ENCODE peak calls at places on chromosomes 7 and 10, in nine cellular contexts. H is HCT116, F is ovary, O is fibroblast of lung, I is SK-N-SH, A is GM12865, W is DND-41, C is left lung, U is coronary artery. P is an unnamed sample.

GRCh38 chr7:40604601-40605438 is 470.0 kb downstream of the SUGCT start:
- DNase-seq in H (peak; percentile 10), F (peak; percentile 25), O (peak; percentile 64), I (peak; percentile 61), A (peak; percentile 62), W (peak; percentile 50), C (peak; percentile 89), U (no peak), P (no peak)

GRCh38 chr7:39709768-39710291 is 86.5 kb downstream of the RALA start:
- DNase-seq in H (no peak), F (peak; percentile 31), O (peak; percentile 98), I (no peak), A (peak; percentile 59), W (no peak), C (no peak), U (no peak), P (no peak)

GRCh38 chr7:136009488-136010079 is 32.4 kb upstream of the MTPN start:
- DNase-seq in H (peak; percentile 22), F (no peak), O (peak; percentile 68), I (peak; percentile 55), A (peak; percentile 46), W (no peak), C (no peak), U (no peak), P (no peak)

GRCh38 chr7:98867271-98867701 is 2.5 kb downstream of the TMEM130 start:
- DNase-seq in H (no peak), F (no peak), O (peak; percentile 43), I (peak; percentile 98), A (no peak), W (no peak), C (no peak), U (no peak), P (no peak)

GRCh38 chr10:133378251-133379096 is 588 bp upstream of the PAOX start:
- DNase-seq in H (no peak), F (peak; percentile 80), O (peak; percentile 31), I (peak; percentile 82), A (peak; percentile 60), W (peak; percentile 64), C (peak; percentile 94), U (peak; percentile 85), P (peak; percentile 75)

GRCh38 chr7:43785425-43785824 is 26.9 kb downstream of the BLVRA start:
- DNase-seq in H (no peak), F (peak; percentile 52), O (peak; percentile 90), I (no peak), A (no peak), W (no peak), C (no peak), U (no peak), P (no peak)

GRCh38 chr10:73857446-73857845 is 16.9 kb downstream of the CAMK2G start:
- DNase-seq in H (no peak), F (no peak), O (no peak), I (no peak), A (no peak), W (no peak), C (no peak), U (no peak), P (no peak)

GRCh38 chr10:31321396-31321941 is 2.5 kb downstream of the ZEB1 start:
- DNase-seq in H (no peak), F (no peak), O (peak; percentile 35), I (peak; percentile 5), A (peak; percentile 56), W (peak; percentile 22), C (no peak), U (no peak), P (peak; percentile 57)

GRCh38 chr10:615583-616152 is 73.8 kb downstream of the DIP2C start:
- DNase-seq in H (no peak), F (no peak), O (peak; percentile 92), I (no peak), A (no peak), W (no peak), C (no peak), U (no peak), P (no peak)

GRCh38 chr7:129067943-129068548 is 13.1 kb upstream of the TNPO3 start:
- DNase-seq in H (no peak), F (no peak), O (no peak), I (no peak), A (no peak), W (no peak), C (no peak), U (no peak), P (no peak)

GRCh38 chr10:69412232-69412631 is 4.5 kb downstream of the TACR2 start:
- DNase-seq in H (no peak), F (no peak), O (no peak), I (no peak), A (no peak), W (no peak), C (no peak), U (no peak), P (no peak)

GRCh38 chr10:69413221-69413865 is 3.4 kb downstream of the TACR2 start:
- DNase-seq in H (peak; percentile 34), F (peak; percentile 79), O (peak; percentile 79), I (peak; percentile 84), A (peak; percentile 47), W (peak; percentile 35), C (no peak), U (no peak), P (no peak)

GRCh38 chr10:69415049-69415448 is 1.7 kb downstream of the TACR2 start:
- DNase-seq in H (no peak), F (no peak), O (no peak), I (peak; percentile 52), A (no peak), W (no peak), C (no peak), U (no peak), P (no peak)

GRCh38 chr10:69415951-69416350 is 767 bp downstream of the TACR2 start:
- DNase-seq in H (no peak), F (no peak), O (no peak), I (no peak), A (no peak), W (no peak), C (no peak), U (no peak), P (no peak)

DNA sequence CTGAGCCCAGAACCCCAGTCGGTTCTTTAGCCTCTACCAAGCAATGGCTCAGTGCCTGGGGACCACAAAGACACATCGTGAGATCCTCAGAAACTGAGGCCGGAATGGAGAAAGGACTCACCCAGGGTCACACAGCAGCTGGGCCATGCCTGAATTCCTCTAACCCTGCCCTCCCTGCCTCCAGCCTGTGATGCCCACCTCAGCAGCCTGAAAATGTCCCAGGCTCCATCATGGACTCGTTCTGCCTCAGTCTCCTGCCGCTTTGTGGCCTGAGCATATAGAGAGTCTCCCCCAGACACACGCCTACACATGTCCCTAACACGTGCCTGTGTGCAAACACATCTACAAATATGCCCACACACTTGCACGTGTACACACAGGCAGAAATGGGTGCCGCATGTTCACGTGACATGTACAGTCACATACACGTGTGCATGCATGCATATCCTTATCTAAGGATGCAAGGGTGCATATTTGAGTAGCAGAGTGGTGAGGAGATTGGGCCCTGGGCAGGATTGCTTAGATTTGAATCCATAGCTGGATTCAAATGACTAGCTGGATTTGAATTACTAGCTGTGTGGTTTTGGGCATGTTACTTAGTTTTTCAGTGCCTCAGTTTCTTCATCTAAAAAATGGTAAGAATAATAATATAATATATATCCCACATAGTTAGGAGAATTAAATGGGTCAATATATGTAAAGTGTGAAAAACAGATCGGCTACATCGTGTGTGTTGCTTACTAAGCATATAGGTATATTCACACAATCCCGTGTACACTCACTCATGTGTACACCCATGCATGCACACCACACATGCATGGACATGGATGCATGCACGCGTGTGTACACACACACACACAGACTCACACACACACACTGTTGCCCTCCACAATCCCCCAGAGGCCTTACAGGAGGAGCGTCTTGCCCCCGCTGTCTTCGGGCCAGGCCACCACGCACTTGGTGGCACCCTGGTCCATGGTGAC is 2.4 kb downstream of the TACR2 start:
- DNase-seq in H (no peak), F (no peak), O (no peak), I (no peak), A (no peak), W (no peak), C (no peak), U (no peak), P (no peak)
- H3K4me3 ChIP-seq in H (no peak overlapping the region), F (no peak overlapping the region), O (no peak overlapping the region), I (no peak overlapping the region), A (no peak overlapping the region), W (no peak overlapping the region), C (no peak overlapping the region), U (no peak overlapping the region), P (no peak overlapping the region)

DNA sequence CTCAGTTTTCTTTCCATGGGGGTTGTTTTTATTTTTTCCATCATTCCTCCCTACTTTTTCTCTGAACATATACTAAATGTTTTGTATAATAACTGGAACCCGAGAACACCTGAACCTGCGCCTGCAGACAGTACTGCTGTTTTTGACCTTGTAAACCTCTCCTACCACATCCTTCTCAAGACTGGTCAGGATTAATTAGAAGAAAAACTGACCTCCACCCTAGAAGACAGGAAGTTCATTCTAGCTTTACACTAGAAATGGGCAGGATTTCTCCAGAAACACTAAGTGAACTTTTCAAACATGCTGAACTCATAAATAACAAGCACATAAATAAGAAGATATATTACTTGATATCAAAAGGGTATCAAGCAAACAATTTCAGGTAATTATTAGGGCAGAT is 751 bp upstream of the HYCC1 start:
- DNase-seq in H (no peak), F (no peak), O (no peak), I (no peak), A (no peak), W (no peak), C (no peak), U (no peak), P (no peak)
- H3K4me3 ChIP-seq in H (no peak overlapping the region), F (peak overlapping the region; percentile 16), O (peak overlapping the region; percentile 11), I (peak overlapping the region; percentile 3), A (peak overlapping the region; percentile 35), W (peak overlapping the region; percentile 37), C (no peak overlapping the region), U (no peak overlapping the region), P (no peak overlapping the region)

GRCh38 chr7:149823191-149823630 is 15.0 kb upstream of the ZNF862 start:
- DNase-seq in H (no peak), F (no peak), O (no peak), I (no peak), A (no peak), W (no peak), C (no peak), U (no peak), P (peak; percentile 31)

GRCh38 chr7:149821191-149822148 is 16.7 kb upstream of the ZNF862 start:
- DNase-seq in H (no peak), F (no peak), O (no peak), I (peak; percentile 42), A (no peak), W (no peak), C (peak; percentile 76), U (no peak), P (no peak)

GRCh38 chr7:149820622-149821190 is 17.5 kb upstream of the ZNF862 start:
- DNase-seq in H (no peak), F (no peak), O (no peak), I (no peak), A (no peak), W (no peak), C (peak; percentile 78), U (no peak), P (no peak)

GRCh38 chr7:149823631-149824199 is 14.5 kb upstream of the ZNF862 start:
- DNase-seq in H (no peak), F (no peak), O (no peak), I (no peak), A (no peak), W (no peak), C (no peak), U (no peak), P (no peak)

GRCh38 chr7:149822353-149822943 is 15.7 kb upstream of the ZNF862 start:
- DNase-seq in H (no peak), F (no peak), O (no peak), I (peak; percentile 62), A (no peak), W (no peak), C (peak; percentile 59), U (no peak), P (no peak)
- H3K4me3 ChIP-seq in H (no peak overlapping the region), F (no peak overlapping the region), O (no peak overlapping the region), I (no peak overlapping the region), A (no peak overlapping the region), W (no peak overlapping the region), C (no peak overlapping the region), U (no peak overlapping the region), P (no peak overlapping the region)

GRCh38 chr10:12348870-12349627 is at the start of gene CAMK1D:
- DNase-seq in H (no peak), F (peak; percentile 77), O (peak; percentile 69), I (peak; percentile 93), A (peak; percentile 95), W (peak; percentile 93), C (peak; percentile 97), U (peak; percentile 90), P (peak; percentile 94)
- H3K4me3 ChIP-seq in H (peak within 1 kb of the TSS; percentile 88), F (peak within 1 kb of the TSS; percentile 75), O (peak within 1 kb of the TSS; percentile 67), I (peak within 1 kb of the TSS; percentile 86), A (peak within 1 kb of the TSS; percentile 88), W (peak within 1 kb of the TSS; percentile 88), C (peak within 1 kb of the TSS; percentile 73), U (peak within 1 kb of the TSS; percentile 96), P (peak within 1 kb of the TSS; percentile 87)

P was measured in CD8-positive, alpha-beta memory T cell.